ENCODE peak calls at places on chromosomes 1 and 21, in seven cellular contexts. D, G, A, W, S, F and J are unnamed samples.

GRCh38 chr1:183636783-183637182 is 1.2 kb upstream of the ARPC5 start:
- DNase-seq in D (no peak), G (no peak), W (no peak), S (no peak), A (no peak), F (no peak), J (no peak)

GRCh38 chr1:243420968-243421675 is 165.3 kb downstream of the SDCCAG8 start:
- DNase-seq in F (no peak), D (no peak), A (no peak), S (peak; percentile 52), W (no peak), G (no peak), J (no peak)

GRCh38 chr1:1680031-1680911 is 12.3 kb downstream of the SLC35E2B start:
- DNase-seq in F (no peak), S (no peak), W (no peak), G (no peak), D (no peak), A (no peak), J (no peak)

GRCh38 chr21:24727803-24728425 is 879.4 kb downstream of the MRPL39 start:
- DNase-seq in G (no peak), F (no peak), D (no peak), A (no peak), W (no peak), S (no peak), J (no peak)

GRCh38 chr1:175287377-175287776 is 94.8 kb upstream of the KIAA0040 start:
- DNase-seq in A (no peak), W (no peak), D (no peak), S (peak; percentile 40), G (no peak), F (no peak), J (no peak)

GRCh38 chr1:224922404-224923164 is 6.9 kb upstream of the DNAH14 start:
- DNase-seq in G (no peak), F (peak; percentile 18), D (no peak), W (no peak), A (peak; percentile 34), S (peak; percentile 14), J (peak; percentile 10)

GRCh38 chr1:37948841-37949240 is 2.0 kb upstream of the INPP5B start:
- DNase-seq in A (no peak), F (no peak), W (no peak), S (no peak), D (no peak), G (no peak), J (no peak)

GRCh38 chr1:226111865-226112395 is 49.4 kb downstream of the H3-3A start:
- DNase-seq in D (no peak), W (no peak), S (no peak), F (no peak), A (no peak), G (no peak), J (no peak)

GRCh38 chr1:11563560-11564069 is 84.7 kb downstream of the DISP3 start:
- DNase-seq in W (no peak), S (no peak), F (no peak), D (no peak), G (no peak), A (no peak), J (peak; percentile 54)

GRCh38 chr1:43522431-43522775 is 8.3 kb upstream of the PTPRF start:
- DNase-seq in F (no peak), A (no peak), S (no peak), D (no peak), W (no peak), G (no peak), J (no peak)

GRCh38 chr1:232767381-232768074 is 37.7 kb upstream of the MAP10 start:
- DNase-seq in G (no peak), D (no peak), W (no peak), A (peak; percentile 49), S (no peak), F (peak; percentile 46), J (no peak)

GRCh38 chr1:1337793-1338147 is 6.7 kb downstream of the TAS1R3 start:
- DNase-seq in D (no peak), A (peak; percentile 72), G (peak; percentile 31), W (peak; percentile 65), F (no peak), S (no peak), J (peak; percentile 74)

GRCh38 chr1:41513388-41513745 is 28.9 kb upstream of the EDN2 start:
- DNase-seq in F (no peak), S (no peak), D (no peak), G (no peak), W (peak; percentile 66), A (no peak), J (peak; percentile 47)

GRCh38 chr1:31954607-31955283 is 16.6 kb upstream of the PTP4A2 start:
- DNase-seq in S (no peak), A (peak; percentile 85), F (peak; percentile 92), D (peak; percentile 42), W (no peak), G (no peak), J (no peak)

GRCh38 chr1:78223417-78224215 is 177.8 kb downstream of the GIPC2 start:
- DNase-seq in W (no peak), S (no peak), D (no peak), G (no peak), F (no peak), A (no peak), J (no peak)

GRCh38 chr21:28822882-28823335 is 169.8 kb downstream of the LTN1 start:
- DNase-seq in S (no peak), F (no peak), A (no peak), W (no peak), D (no peak), G (no peak), J (no peak)

GRCh38 chr1:214360525-214361164 is 79.7 kb downstream of the SMYD2 start:
- DNase-seq in A (no peak), F (no peak), W (no peak), D (no peak), G (no peak), S (no peak), J (no peak)

GRCh38 chr1:198597690-198598430 is 41.0 kb upstream of the PTPRC start:
- DNase-seq in A (no peak), F (no peak), G (no peak), W (no peak), S (no peak), D (no peak), J (peak; percentile 31)

GRCh38 chr1:17842686-17843085 is 87.6 kb downstream of the ACTL8 start:
- DNase-seq in D (no peak), W (no peak), A (no peak), G (no peak), S (no peak), F (no peak), J (no peak)

GRCh38 chr1:26530540-26530897 is 958 bp downstream of the RPS6KA1 start:
- DNase-seq in F (no peak), W (no peak), G (no peak), D (no peak), S (no peak), A (no peak), J (no peak)